ENCODE peak calls at places on chromosomes 1 and 21, in six cellular contexts. T, C, X, N, K and W are unnamed samples.

GRCh38 chr1:26200413-26200812 is 10.0 kb downstream of the CATSPER4 start:
- DNase-seq in K (no peak), T (no peak), N (no peak), C (no peak), X (no peak), W (no peak)

GRCh38 chr1:2377751-2378440 is 13.5 kb downstream of the MORN1 start:
- DNase-seq in C (no peak), K (no peak), T (no peak), X (no peak), N (no peak), W (no peak)

GRCh38 chr21:44085491-44086321 is 21.5 kb upstream of the PWP2 start:
- DNase-seq in X (no peak), K (no peak), T (no peak), C (no peak), N (no peak), W (no peak)

GRCh38 chr1:65254320-65255087 is 54.8 kb upstream of the DNAJC6 start:
- DNase-seq in N (peak; percentile 71), T (peak; percentile 82), K (no peak), C (peak; percentile 60), X (no peak), W (peak; percentile 79)

GRCh38 chr1:14698206-14698605 is 99.7 kb downstream of the KAZN start:
- DNase-seq in C (no peak), K (no peak), X (no peak), T (no peak), N (no peak), W (no peak)

GRCh38 chr1:15765495-15766194 is 7.0 kb downstream of the FBLIM1 start:
- DNase-seq in C (peak; percentile 25), T (no peak), X (no peak), N (no peak), K (no peak), W (no peak)

GRCh38 chr1:107895403-107896181 is 69.4 kb downstream of the VAV3 start:
- DNase-seq in N (no peak), K (no peak), T (no peak), X (no peak), C (no peak), W (no peak)

GRCh38 chr1:227038401-227038800 is 98.3 kb downstream of the COQ8A start:
- DNase-seq in N (no peak), C (no peak), X (no peak), T (no peak), K (no peak), W (no peak)

GRCh38 chr1:94039514-94039870 is 81.5 kb downstream of the ABCA4 start:
- DNase-seq in K (no peak), C (peak; percentile 65), N (peak; percentile 66), X (peak; percentile 55), T (peak; percentile 39), W (peak; percentile 57)

GRCh38 chr1:229271448-229272120 is 673 bp downstream of the RAB4A start:
- DNase-seq in T (peak; percentile 16), X (no peak), N (no peak), K (no peak), C (no peak), W (peak; percentile 38)

GRCh38 chr1:207140536-207140935 is 36.5 kb downstream of the C4BPA start:
- DNase-seq in C (no peak), N (no peak), T (no peak), K (no peak), X (no peak), W (no peak)

GRCh38 chr21:42423685-42424084 is 20.0 kb downstream of the UBASH3A start:
- DNase-seq in C (no peak), T (no peak), X (no peak), N (no peak), K (no peak), W (no peak)

GRCh38 chr1:7333576-7333975 is 437.5 kb upstream of the VAMP3 start:
- DNase-seq in N (no peak), T (no peak), C (no peak), X (no peak), K (no peak), W (no peak)

GRCh38 chr1:84300501-84300900 is 1.0 kb upstream of the SAMD13 start:
- DNase-seq in N (no peak), T (no peak), C (no peak), K (no peak), X (no peak), W (no peak)

GRCh38 chr1:182610606-182611194 is 6.5 kb upstream of the RGS16 start:
- DNase-seq in T (no peak), X (no peak), N (no peak), C (no peak), K (no peak), W (no peak)

GRCh38 chr21:41706678-41707077 is 60.2 kb downstream of the RIPK4 start:
- DNase-seq in C (no peak), K (no peak), T (no peak), N (no peak), X (no peak), W (no peak)

GRCh38 chr21:45447821-45448220 is 42.9 kb downstream of the COL18A1 start:
- DNase-seq in N (no peak), C (no peak), K (no peak), X (no peak), T (no peak), W (no peak)

GRCh38 chr1:30759718-30760281 is 2.2 kb upstream of the LAPTM5 start:
- DNase-seq in K (no peak), N (no peak), T (peak; percentile 74), C (no peak), X (no peak), W (peak; percentile 70)

GRCh38 chr1:109425902-109426277 is 358 bp downstream of the PSMA5 start:
- DNase-seq in N (peak; percentile 62), K (peak; percentile 31), T (peak; percentile 50), C (peak; percentile 30), X (no peak), W (peak; percentile 43)

GRCh38 chr1:39854738-39855137 is 28.6 kb downstream of the TRIT1 start:
- DNase-seq in X (no peak), T (no peak), K (no peak), N (no peak), C (no peak), W (no peak)

GRCh38 chr1:180533571-180533987 is 25.2 kb upstream of the OVAAL start:
- DNase-seq in K (no peak), X (peak; percentile 27), T (peak; percentile 52), C (peak; percentile 49), N (peak; percentile 72), W (peak; percentile 40)

GRCh38 chr1:112527266-112528010 is 18.7 kb downstream of the WNT2B start:
- DNase-seq in X (no peak), K (no peak), N (no peak), T (no peak), C (no peak), W (no peak)